ENCODE peak calls at places on chromosome 6, in nine cellular contexts. One of them, this sample, is unnamed.

GRCh38 chr6:109991307-109992101 is 13.4 kb downstream of the GPR6 start:
- DNase-seq in uterus: no peak
- DNase-seq in H1: no peak
- DNase-seq in HFFc6: no peak
- DNase-seq in B cell: no peak
- DNase-seq in heart right ventricle: no peak
- DNase-seq in HCT116: no peak
- DNase-seq in tibial nerve: no peak
- DNase-seq in breast epithelium: no peak
- DNase-seq in this sample: no peak

GRCh38 chr6:14010275-14010674 is 85.5 kb downstream of the RNF182 start:
- DNase-seq in breast epithelium: no peak
- DNase-seq in uterus: no peak
- DNase-seq in heart right ventricle: no peak
- DNase-seq in H1: no peak
- DNase-seq in HFFc6: no peak
- DNase-seq in tibial nerve: no peak
- DNase-seq in B cell: no peak
- DNase-seq in HCT116: no peak
- DNase-seq in this sample: no peak

GRCh38 chr6:144931172-144932035 is 646.3 kb downstream of the UTRN start:
- DNase-seq in B cell: peak
- DNase-seq in uterus: no peak
- DNase-seq in heart right ventricle: peak
- DNase-seq in tibial nerve: no peak
- DNase-seq in H1: peak
- DNase-seq in breast epithelium: peak
- DNase-seq in HFFc6: peak
- DNase-seq in HCT116: no peak
- DNase-seq in this sample: no peak

GRCh38 chr6:53579338-53579737 is 34.4 kb upstream of the GCLC start:
- DNase-seq in B cell: no peak
- DNase-seq in HCT116: no peak
- DNase-seq in HFFc6: no peak
- DNase-seq in tibial nerve: no peak
- DNase-seq in heart right ventricle: no peak
- DNase-seq in H1: no peak
- DNase-seq in uterus: no peak
- DNase-seq in breast epithelium: no peak
- DNase-seq in this sample: no peak

GRCh38 chr6:31782126-31782941 is 5.2 kb upstream of the VWA7 start:
- DNase-seq in heart right ventricle: no peak
- DNase-seq in tibial nerve: no peak
- DNase-seq in uterus: no peak
- DNase-seq in HCT116: no peak
- DNase-seq in H1: no peak
- DNase-seq in HFFc6: no peak
- DNase-seq in B cell: no peak
- DNase-seq in breast epithelium: no peak
- DNase-seq in this sample: no peak

GRCh38 chr6:2132911-2133310 is 112.5 kb downstream of the GMDS start:
- DNase-seq in B cell: no peak
- DNase-seq in H1: no peak
- DNase-seq in breast epithelium: no peak
- DNase-seq in HCT116: no peak
- DNase-seq in uterus: no peak
- DNase-seq in tibial nerve: no peak
- DNase-seq in heart right ventricle: no peak
- DNase-seq in HFFc6: no peak
- DNase-seq in this sample: no peak

GRCh38 chr6:168291450-168291849 is 28.1 kb downstream of the DACT2 start:
- DNase-seq in tibial nerve: no peak
- DNase-seq in HCT116: no peak
- DNase-seq in breast epithelium: no peak
- DNase-seq in uterus: no peak
- DNase-seq in H1: no peak
- DNase-seq in HFFc6: no peak
- DNase-seq in heart right ventricle: no peak
- DNase-seq in B cell: no peak
- DNase-seq in this sample: no peak

GRCh38 chr6:117613920-117614535 is 11.7 kb upstream of the GOPC start:
- DNase-seq in B cell: no peak
- DNase-seq in uterus: no peak
- DNase-seq in HCT116: no peak
- DNase-seq in H1: no peak
- DNase-seq in tibial nerve: no peak
- DNase-seq in breast epithelium: no peak
- DNase-seq in HFFc6: no peak
- DNase-seq in heart right ventricle: no peak
- DNase-seq in this sample: no peak

GRCh38 chr6:148085651-148086321 is 256.9 kb upstream of the SASH1 start:
- DNase-seq in uterus: no peak
- DNase-seq in HFFc6: no peak
- DNase-seq in HCT116: no peak
- DNase-seq in tibial nerve: no peak
- DNase-seq in heart right ventricle: no peak
- DNase-seq in H1: no peak
- DNase-seq in breast epithelium: no peak
- DNase-seq in B cell: no peak
- DNase-seq in this sample: no peak

GRCh38 chr6:41439524-41440418 is 104.4 kb downstream of the NCR2 start:
- DNase-seq in uterus: no peak
- DNase-seq in H1: no peak
- DNase-seq in breast epithelium: no peak
- DNase-seq in tibial nerve: no peak
- DNase-seq in HCT116: no peak
- DNase-seq in heart right ventricle: no peak
- DNase-seq in HFFc6: no peak
- DNase-seq in B cell: peak
- DNase-seq in this sample: no peak
- TF ChIP-seq CTCF in uterus: no peak
- TF ChIP-seq CTCF in H1: no peak
- TF ChIP-seq CTCF in breast epithelium: no peak
- TF ChIP-seq CTCF in tibial nerve: no peak
- TF ChIP-seq CTCF in HCT116: no peak
- TF ChIP-seq CTCF in heart right ventricle: no peak
- TF ChIP-seq CTCF in HFFc6: no peak
- TF ChIP-seq CTCF in B cell: no peak
- TF ChIP-seq CTCF in this sample: no peak

DNA sequence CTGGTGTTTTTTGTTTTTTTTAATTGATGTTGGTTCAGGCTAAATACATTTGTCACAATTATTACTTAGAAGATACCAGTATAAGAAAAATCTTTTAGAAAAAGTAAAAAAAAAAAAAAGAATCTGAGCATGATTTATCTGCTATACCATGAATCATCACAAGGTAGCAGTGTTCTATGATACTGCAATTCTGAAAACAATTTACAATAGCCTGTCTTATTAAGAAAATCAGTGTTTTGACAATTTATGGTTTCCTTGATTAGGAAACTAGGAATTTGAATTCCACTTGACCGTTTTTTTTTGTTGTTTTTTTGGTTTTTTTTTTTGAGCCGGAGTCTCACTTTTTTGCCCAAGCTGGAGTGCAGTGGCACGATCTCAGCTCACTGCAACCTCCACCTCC is 9.3 kb upstream of the MAK start:
- DNase-seq in HCT116: no peak
- DNase-seq in HFFc6: no peak
- DNase-seq in breast epithelium: no peak
- DNase-seq in uterus: no peak
- DNase-seq in heart right ventricle: no peak
- DNase-seq in H1: no peak
- DNase-seq in tibial nerve: no peak
- DNase-seq in B cell: no peak
- DNase-seq in this sample: no peak
- TF ChIP-seq CTCF in HCT116: peak
- TF ChIP-seq CTCF in HFFc6: peak
- TF ChIP-seq CTCF in breast epithelium: no peak
- TF ChIP-seq CTCF in uterus: no peak
- TF ChIP-seq CTCF in heart right ventricle: peak
- TF ChIP-seq CTCF in H1: no peak
- TF ChIP-seq CTCF in tibial nerve: no peak
- TF ChIP-seq CTCF in B cell: peak
- TF ChIP-seq CTCF in this sample: no peak

GRCh38 chr6:36027501-36028087 is at the start of gene MAPK14:
- DNase-seq in HCT116: peak
- DNase-seq in breast epithelium: peak
- DNase-seq in B cell: peak
- DNase-seq in tibial nerve: peak
- DNase-seq in heart right ventricle: peak
- DNase-seq in HFFc6: peak
- DNase-seq in H1: peak
- DNase-seq in uterus: peak
- DNase-seq in this sample: peak

GRCh38 chr6:36025260-36025931 is 955 bp upstream of the SLC26A8 start:
- DNase-seq in H1: no peak
- DNase-seq in HFFc6: peak
- DNase-seq in uterus: no peak
- DNase-seq in B cell: no peak
- DNase-seq in tibial nerve: no peak
- DNase-seq in heart right ventricle: no peak
- DNase-seq in HCT116: no peak
- DNase-seq in breast epithelium: no peak
- DNase-seq in this sample: no peak

GRCh38 chr6:36025932-36026327 is 1.5 kb upstream of the SLC26A8 start:
- DNase-seq in HCT116: no peak
- DNase-seq in H1: no peak
- DNase-seq in uterus: no peak
- DNase-seq in tibial nerve: no peak
- DNase-seq in B cell: no peak
- DNase-seq in breast epithelium: no peak
- DNase-seq in heart right ventricle: no peak
- DNase-seq in HFFc6: peak
- DNase-seq in this sample: no peak

GRCh38 chr6:36028088-36028886 is 679 bp downstream of the MAPK14 start:
- DNase-seq in HFFc6: peak
- DNase-seq in HCT116: no peak
- DNase-seq in breast epithelium: no peak
- DNase-seq in uterus: peak
- DNase-seq in B cell: no peak
- DNase-seq in heart right ventricle: peak
- DNase-seq in H1: peak
- DNase-seq in tibial nerve: no peak
- DNase-seq in this sample: no peak

DNA sequence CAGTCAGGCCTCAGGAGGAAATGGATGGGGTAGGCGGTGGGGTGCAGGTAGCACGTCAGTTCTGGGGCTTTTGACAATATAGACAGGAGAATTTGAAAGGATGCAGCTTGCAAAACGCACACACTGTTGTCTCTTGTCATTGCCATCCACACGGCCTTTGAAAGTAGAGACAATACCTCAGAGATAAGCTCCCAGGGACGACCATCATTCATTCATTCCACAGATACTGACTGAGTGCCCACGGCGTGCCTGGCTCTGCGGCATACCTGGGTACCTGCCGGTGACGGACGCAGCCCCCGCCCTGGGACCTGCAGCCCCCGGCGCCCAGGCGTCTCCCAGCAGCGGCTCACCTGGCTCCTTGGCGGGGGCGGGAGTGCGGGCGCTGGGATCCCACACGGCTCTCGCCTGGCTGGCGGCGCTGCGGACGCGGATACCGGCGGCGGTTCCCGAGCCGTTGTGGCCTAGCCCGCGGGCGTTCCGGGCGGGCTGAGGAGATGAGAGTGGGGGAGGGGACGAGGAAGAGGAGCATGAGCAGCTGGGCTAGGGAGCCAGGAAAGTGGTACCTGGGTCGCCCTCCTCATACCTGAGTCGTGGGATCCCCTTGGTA is at the start of gene SLC26A8:
- DNase-seq in heart right ventricle: no peak
- DNase-seq in HCT116: no peak
- DNase-seq in H1: peak
- DNase-seq in breast epithelium: no peak
- DNase-seq in tibial nerve: no peak
- DNase-seq in uterus: no peak
- DNase-seq in HFFc6: no peak
- DNase-seq in B cell: peak
- DNase-seq in this sample: no peak
- TF ChIP-seq CTCF in heart right ventricle: no peak
- TF ChIP-seq CTCF in HCT116: no peak
- TF ChIP-seq CTCF in H1: no peak
- TF ChIP-seq CTCF in breast epithelium: no peak
- TF ChIP-seq CTCF in tibial nerve: no peak
- TF ChIP-seq CTCF in uterus: no peak
- TF ChIP-seq CTCF in HFFc6: no peak
- TF ChIP-seq CTCF in B cell: no peak
- TF ChIP-seq CTCF in this sample: no peak

GRCh38 chr6:33128318-33128717 is 52.5 kb downstream of the HLA-DPB1 start:
- DNase-seq in H1: no peak
- DNase-seq in tibial nerve: no peak
- DNase-seq in HFFc6: no peak
- DNase-seq in heart right ventricle: no peak
- DNase-seq in B cell: no peak
- DNase-seq in HCT116: no peak
- DNase-seq in uterus: no peak
- DNase-seq in breast epithelium: no peak
- DNase-seq in this sample: no peak

GRCh38 chr6:33123732-33124524 is 48.1 kb downstream of the HLA-DPB1 start:
- DNase-seq in heart right ventricle: no peak
- DNase-seq in B cell: peak
- DNase-seq in HCT116: peak
- DNase-seq in H1: no peak
- DNase-seq in uterus: no peak
- DNase-seq in breast epithelium: no peak
- DNase-seq in tibial nerve: no peak
- DNase-seq in HFFc6: no peak
- DNase-seq in this sample: no peak

GRCh38 chr6:33124525-33124901 is 48.7 kb downstream of the HLA-DPB1 start:
- DNase-seq in uterus: no peak
- DNase-seq in HFFc6: no peak
- DNase-seq in breast epithelium: no peak
- DNase-seq in H1: no peak
- DNase-seq in HCT116: no peak
- DNase-seq in heart right ventricle: no peak
- DNase-seq in tibial nerve: no peak
- DNase-seq in B cell: no peak
- DNase-seq in this sample: no peak

GRCh38 chr6:33124947-33125346 is 49.2 kb downstream of the HLA-DPB1 start:
- DNase-seq in breast epithelium: no peak
- DNase-seq in uterus: no peak
- DNase-seq in heart right ventricle: no peak
- DNase-seq in B cell: no peak
- DNase-seq in HFFc6: no peak
- DNase-seq in tibial nerve: no peak
- DNase-seq in HCT116: no peak
- DNase-seq in H1: no peak
- DNase-seq in this sample: no peak

DNA sequence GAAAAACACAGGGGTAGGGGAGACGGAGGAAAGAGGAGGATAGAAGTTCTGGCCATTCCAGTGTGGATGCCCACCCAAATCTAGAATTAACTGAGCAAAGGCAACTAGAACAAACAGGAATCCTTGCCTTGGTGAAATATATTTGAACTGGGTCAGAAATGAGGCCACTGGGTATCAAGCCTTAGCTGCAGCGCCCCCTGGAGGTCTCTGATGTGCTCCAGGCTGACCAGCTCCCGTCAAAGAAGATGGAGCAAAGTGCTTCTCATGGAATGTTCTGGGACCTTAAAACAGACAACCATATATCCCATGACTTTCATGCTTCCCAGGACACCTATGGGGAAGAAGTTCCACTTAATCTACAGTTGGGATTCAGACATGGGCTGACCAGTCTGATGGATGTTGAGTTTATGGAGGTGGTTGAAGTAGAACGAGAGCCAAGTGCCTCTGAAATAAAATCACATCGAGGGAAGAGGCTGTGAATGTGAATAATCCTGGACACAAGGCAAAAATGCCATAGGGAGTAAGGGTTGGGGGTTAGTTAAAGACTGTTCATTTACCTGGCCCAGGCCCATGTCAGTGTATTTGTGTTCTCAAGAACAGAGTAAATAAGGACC is 50.4 kb downstream of the HLA-DPB1 start:
- DNase-seq in HCT116: peak
- DNase-seq in breast epithelium: peak
- DNase-seq in heart right ventricle: peak
- DNase-seq in B cell: peak
- DNase-seq in tibial nerve: peak
- DNase-seq in HFFc6: peak
- DNase-seq in uterus: peak
- DNase-seq in H1: peak
- DNase-seq in this sample: peak
- TF ChIP-seq CTCF in HCT116: peak
- TF ChIP-seq CTCF in breast epithelium: peak
- TF ChIP-seq CTCF in heart right ventricle: peak
- TF ChIP-seq CTCF in B cell: peak
- TF ChIP-seq CTCF in tibial nerve: peak
- TF ChIP-seq CTCF in HFFc6: peak
- TF ChIP-seq CTCF in uterus: peak
- TF ChIP-seq CTCF in H1: peak
- TF ChIP-seq CTCF in this sample: peak

This sample was measured in D721Med.